ENCODE peak calls at places on chromosomes 11 and 22, in four cellular contexts. T is GM13976, K is epithelial cell of proximal tubule, Z is astrocyte of the cerebellum. C is an unnamed sample.
A peak's percentile ranks its signal among the peaks of the same experiment; 100 is the strongest.

GRCh38 chr11:114307524-114308203 is 11.5 kb downstream of the NNMT start:
- DNase-seq in T (no peak), K (no peak), Z (peak; percentile 60), C (no peak)

GRCh38 chr11:43504316-43504950 is 145.7 kb downstream of the TTC17 start:
- DNase-seq in T (peak; percentile 61), K (no peak), Z (no peak), C (no peak)

GRCh38 chr11:68002575-68002942 is 1.3 kb downstream of the UNC93B1 start:
- DNase-seq in T (peak; percentile 63), K (no peak), Z (no peak), C (no peak)

GRCh38 chr11:931385-931784 is 5.7 kb downstream of the AP2A2 start:
- DNase-seq in T (no peak), K (no peak), Z (no peak), C (no peak)

GRCh38 chr11:64627371-64627770 is 36.4 kb downstream of the SLC22A12 start:
- DNase-seq in T (no peak), K (no peak), Z (no peak), C (no peak)

GRCh38 chr11:107203656-107204055 is 185.4 kb upstream of the GUCY1A2 start:
- DNase-seq in T (no peak), K (no peak), Z (no peak), C (no peak)

GRCh38 chr11:61092280-61092766 is 10.0 kb upstream of the CD5 start:
- DNase-seq in T (peak; percentile 81), K (no peak), Z (no peak), C (peak; percentile 42)

GRCh38 chr11:109421981-109422590 is at the start of gene C11orf87:
- DNase-seq in T (peak; percentile 26), K (no peak), Z (no peak), C (no peak)

GRCh38 chr11:64620286-64620962 is 29.4 kb downstream of the SLC22A12 start:
- DNase-seq in T (no peak), K (peak; percentile 6), Z (no peak), C (no peak)

GRCh38 chr22:44363214-44363979 is 50.6 kb upstream of the SHISAL1 start:
- DNase-seq in T (no peak), K (no peak), Z (peak; percentile 96), C (no peak)

GRCh38 chr22:21076907-21077625 is 31.3 kb downstream of the LRRC74B start:
- DNase-seq in T (no peak), K (no peak), Z (no peak), C (no peak)

GRCh38 chr22:20324139-20324516 is 4.3 kb upstream of the DGCR6L start:
- DNase-seq in T (no peak), K (no peak), Z (no peak), C (no peak)

GRCh38 chr11:9264381-9265210 is 554 bp downstream of the DENND5A start:
- DNase-seq in T (peak; percentile 40), K (peak; percentile 31), Z (peak; percentile 43), C (no peak)

GRCh38 chr11:95680169-95680929 is 109.2 kb downstream of the FAM76B start:
- DNase-seq in T (no peak), K (no peak), Z (peak; percentile 69), C (no peak)

GRCh38 chr11:120079750-120080610 is 57.9 kb downstream of the TRIM29 start:
- DNase-seq in T (no peak), K (no peak), Z (no peak), C (no peak)

GRCh38 chr11:77175869-77176539 is 48.0 kb downstream of the MYO7A start:
- DNase-seq in T (no peak), K (no peak), Z (no peak), C (no peak)

GRCh38 chr11:110077866-110078325 is 15.3 kb upstream of the ZC3H12C start:
- DNase-seq in T (peak; percentile 42), K (peak; percentile 36), Z (no peak), C (no peak)

GRCh38 chr11:47443817-47444216 is 5.1 kb downstream of the RAPSN start:
- DNase-seq in T (no peak), K (no peak), Z (no peak), C (no peak)

GRCh38 chr11:114133548-114134329 is 74.2 kb downstream of the ZBTB16 start:
- DNase-seq in T (no peak), K (no peak), Z (peak; percentile 53), C (no peak)

GRCh38 chr11:77046060-77046501 is 11.9 kb downstream of the B3GNT6 start:
- DNase-seq in T (peak; percentile 80), K (no peak), Z (no peak), C (peak; percentile 18)

GRCh38 chr11:57901756-57902155 is 121.9 kb upstream of the OR9Q1 start:
- DNase-seq in T (no peak), K (no peak), Z (no peak), C (no peak)

GRCh38 chr11:2777871-2778629 is 78.3 kb upstream of the KCNQ1OT1 start:
- DNase-seq in T (no peak), K (no peak), Z (no peak), C (no peak)

GRCh38 chr11:75859614-75860013 is 44.6 kb downstream of the UVRAG start:
- DNase-seq in T (no peak), K (no peak), Z (no peak), C (no peak)

GRCh38 chr22:49582171-49582570 is 245.5 kb downstream of the BRD1 start:
- DNase-seq in T (no peak), K (no peak), Z (no peak), C (no peak)

GRCh38 chr11:2929511-2929879 is 275 bp upstream of the PHLDA2 start:
- DNase-seq in T (peak; percentile 80), K (no peak), Z (no peak), C (peak; percentile 50)

GRCh38 chr22:49666146-49666809 is 161.4 kb downstream of the BRD1 start:
- DNase-seq in T (no peak), K (no peak), Z (no peak), C (no peak)

GRCh38 chr11:123381817-123382554 is 48.1 kb upstream of the GRAMD1B start:
- DNase-seq in T (no peak), K (no peak), Z (no peak), C (no peak)

GRCh38 chr11:92453055-92453454 is 228.4 kb downstream of the FAT3 start:
- DNase-seq in T (no peak), K (no peak), Z (peak; percentile 15), C (no peak)